ENCODE peak calls at places on chromosomes 3 and 15, in ten cellular contexts. One of them, this sample, is unnamed.

GRCh38 chr3:44992555-44993470 is 16.8 kb downstream of the EXOSC7 start:
- DNase-seq in stimulated activated CD4-positive, alpha-beta T cell treated with anti-CD3 and anti-CD28 coated beads, TNF-alpha, amount 100 ng/mL, for 4 hours: no peak
- DNase-seq in CD4-positive, alpha-beta T cell: no peak
- DNase-seq in myocyte: peak; percentile 40
- DNase-seq in skeletal muscle cell: no peak
- DNase-seq in GM12878: no peak
- DNase-seq in T-helper 1 cell: no peak
- DNase-seq in fibroblast of villous mesenchyme: no peak
- DNase-seq in frontal cortex: no peak
- DNase-seq in activated T-helper 1 cell treated with anti-CD3 and anti-CD28 coated beads, Interleukin-12 subunit alpha, Interleukin-12 subunit beta, Interleukin-2, Interleukin-4 antibody, amounts not matched to agents 30 ng/mL and 10 ng/mL and 1 ng/mL, durations not matched to agents 14 hours and 24 hours and 36 hours: no peak
- DNase-seq in this sample: peak; percentile 34

GRCh38 chr15:78103406-78104118 is 11.2 kb downstream of the SH2D7 start:
- DNase-seq in stimulated activated CD4-positive, alpha-beta T cell treated with anti-CD3 and anti-CD28 coated beads, TNF-alpha, amount 100 ng/mL, for 4 hours: no peak
- DNase-seq in T-helper 1 cell: peak; percentile 24
- DNase-seq in skeletal muscle cell: no peak
- DNase-seq in CD4-positive, alpha-beta T cell: peak; percentile 43
- DNase-seq in frontal cortex: no peak
- DNase-seq in GM12878: peak; percentile 67
- DNase-seq in activated T-helper 1 cell treated with anti-CD3 and anti-CD28 coated beads, Interleukin-12 subunit alpha, Interleukin-12 subunit beta, Interleukin-2, Interleukin-4 antibody, amounts not matched to agents 30 ng/mL and 10 ng/mL and 1 ng/mL, durations not matched to agents 14 hours and 24 hours and 36 hours: peak; percentile 72
- DNase-seq in myocyte: no peak
- DNase-seq in fibroblast of villous mesenchyme: no peak
- DNase-seq in this sample: no peak

GRCh38 chr15:65032823-65033537 is 3.5 kb upstream of the MTFMT start:
- DNase-seq in CD4-positive, alpha-beta T cell: no peak
- DNase-seq in myocyte: peak; percentile 78
- DNase-seq in GM12878: no peak
- DNase-seq in activated T-helper 1 cell treated with anti-CD3 and anti-CD28 coated beads, Interleukin-12 subunit alpha, Interleukin-12 subunit beta, Interleukin-2, Interleukin-4 antibody, amounts not matched to agents 30 ng/mL and 10 ng/mL and 1 ng/mL, durations not matched to agents 14 hours and 24 hours and 36 hours: no peak
- DNase-seq in frontal cortex: no peak
- DNase-seq in skeletal muscle cell: no peak
- DNase-seq in fibroblast of villous mesenchyme: peak; percentile 58
- DNase-seq in T-helper 1 cell: no peak
- DNase-seq in stimulated activated CD4-positive, alpha-beta T cell treated with anti-CD3 and anti-CD28 coated beads, TNF-alpha, amount 100 ng/mL, for 4 hours: no peak
- DNase-seq in this sample: peak; percentile 84

GRCh38 chr3:159196316-159196715 is 394.5 kb downstream of the MFSD1 start:
- DNase-seq in T-helper 1 cell: no peak
- DNase-seq in activated T-helper 1 cell treated with anti-CD3 and anti-CD28 coated beads, Interleukin-12 subunit alpha, Interleukin-12 subunit beta, Interleukin-2, Interleukin-4 antibody, amounts not matched to agents 30 ng/mL and 10 ng/mL and 1 ng/mL, durations not matched to agents 14 hours and 24 hours and 36 hours: no peak
- DNase-seq in myocyte: no peak
- DNase-seq in skeletal muscle cell: peak; percentile 17
- DNase-seq in CD4-positive, alpha-beta T cell: no peak
- DNase-seq in frontal cortex: no peak
- DNase-seq in GM12878: no peak
- DNase-seq in stimulated activated CD4-positive, alpha-beta T cell treated with anti-CD3 and anti-CD28 coated beads, TNF-alpha, amount 100 ng/mL, for 4 hours: no peak
- DNase-seq in fibroblast of villous mesenchyme: no peak
- DNase-seq in this sample: peak; percentile 16

GRCh38 chr3:51682079-51682478 is 11.0 kb downstream of the TEX264 start:
- DNase-seq in fibroblast of villous mesenchyme: peak; percentile 90
- DNase-seq in CD4-positive, alpha-beta T cell: peak; percentile 63
- DNase-seq in myocyte: peak; percentile 90
- DNase-seq in frontal cortex: peak; percentile 77
- DNase-seq in activated T-helper 1 cell treated with anti-CD3 and anti-CD28 coated beads, Interleukin-12 subunit alpha, Interleukin-12 subunit beta, Interleukin-2, Interleukin-4 antibody, amounts not matched to agents 30 ng/mL and 10 ng/mL and 1 ng/mL, durations not matched to agents 14 hours and 24 hours and 36 hours: peak; percentile 77
- DNase-seq in stimulated activated CD4-positive, alpha-beta T cell treated with anti-CD3 and anti-CD28 coated beads, TNF-alpha, amount 100 ng/mL, for 4 hours: no peak
- DNase-seq in T-helper 1 cell: peak; percentile 57
- DNase-seq in GM12878: peak; percentile 81
- DNase-seq in skeletal muscle cell: peak; percentile 66
- DNase-seq in this sample: peak; percentile 81

GRCh38 chr3:180277036-180277435 is 240.3 kb upstream of the PEX5L start:
- DNase-seq in GM12878: no peak
- DNase-seq in skeletal muscle cell: peak; percentile 29
- DNase-seq in activated T-helper 1 cell treated with anti-CD3 and anti-CD28 coated beads, Interleukin-12 subunit alpha, Interleukin-12 subunit beta, Interleukin-2, Interleukin-4 antibody, amounts not matched to agents 30 ng/mL and 10 ng/mL and 1 ng/mL, durations not matched to agents 14 hours and 24 hours and 36 hours: no peak
- DNase-seq in frontal cortex: no peak
- DNase-seq in fibroblast of villous mesenchyme: no peak
- DNase-seq in stimulated activated CD4-positive, alpha-beta T cell treated with anti-CD3 and anti-CD28 coated beads, TNF-alpha, amount 100 ng/mL, for 4 hours: no peak
- DNase-seq in T-helper 1 cell: no peak
- DNase-seq in CD4-positive, alpha-beta T cell: no peak
- DNase-seq in myocyte: no peak
- DNase-seq in this sample: no peak

GRCh38 chr3:50550079-50550736 is 17.3 kb downstream of the C3orf18 start:
- DNase-seq in myocyte: peak; percentile 58
- DNase-seq in stimulated activated CD4-positive, alpha-beta T cell treated with anti-CD3 and anti-CD28 coated beads, TNF-alpha, amount 100 ng/mL, for 4 hours: peak; percentile 46
- DNase-seq in frontal cortex: peak; percentile 76
- DNase-seq in T-helper 1 cell: peak; percentile 21
- DNase-seq in skeletal muscle cell: no peak
- DNase-seq in fibroblast of villous mesenchyme: peak; percentile 34
- DNase-seq in activated T-helper 1 cell treated with anti-CD3 and anti-CD28 coated beads, Interleukin-12 subunit alpha, Interleukin-12 subunit beta, Interleukin-2, Interleukin-4 antibody, amounts not matched to agents 30 ng/mL and 10 ng/mL and 1 ng/mL, durations not matched to agents 14 hours and 24 hours and 36 hours: peak; percentile 49
- DNase-seq in CD4-positive, alpha-beta T cell: peak; percentile 40
- DNase-seq in GM12878: no peak
- DNase-seq in this sample: no peak

GRCh38 chr3:64268926-64269325 is 43.7 kb upstream of the PRICKLE2 start:
- DNase-seq in CD4-positive, alpha-beta T cell: no peak
- DNase-seq in GM12878: no peak
- DNase-seq in stimulated activated CD4-positive, alpha-beta T cell treated with anti-CD3 and anti-CD28 coated beads, TNF-alpha, amount 100 ng/mL, for 4 hours: no peak
- DNase-seq in activated T-helper 1 cell treated with anti-CD3 and anti-CD28 coated beads, Interleukin-12 subunit alpha, Interleukin-12 subunit beta, Interleukin-2, Interleukin-4 antibody, amounts not matched to agents 30 ng/mL and 10 ng/mL and 1 ng/mL, durations not matched to agents 14 hours and 24 hours and 36 hours: no peak
- DNase-seq in T-helper 1 cell: no peak
- DNase-seq in fibroblast of villous mesenchyme: no peak
- DNase-seq in skeletal muscle cell: no peak
- DNase-seq in frontal cortex: no peak
- DNase-seq in myocyte: no peak
- DNase-seq in this sample: no peak

GRCh38 chr3:139309880-139310279 is 33.9 kb upstream of the MRPS22 start:
- DNase-seq in skeletal muscle cell: no peak
- DNase-seq in myocyte: peak; percentile 57
- DNase-seq in activated T-helper 1 cell treated with anti-CD3 and anti-CD28 coated beads, Interleukin-12 subunit alpha, Interleukin-12 subunit beta, Interleukin-2, Interleukin-4 antibody, amounts not matched to agents 30 ng/mL and 10 ng/mL and 1 ng/mL, durations not matched to agents 14 hours and 24 hours and 36 hours: no peak
- DNase-seq in stimulated activated CD4-positive, alpha-beta T cell treated with anti-CD3 and anti-CD28 coated beads, TNF-alpha, amount 100 ng/mL, for 4 hours: no peak
- DNase-seq in T-helper 1 cell: no peak
- DNase-seq in GM12878: no peak
- DNase-seq in fibroblast of villous mesenchyme: peak; percentile 73
- DNase-seq in CD4-positive, alpha-beta T cell: no peak
- DNase-seq in frontal cortex: no peak
- DNase-seq in this sample: peak; percentile 87

GRCh38 chr15:24955549-24955929 is 752 bp downstream of the SNRPN start:
- DNase-seq in fibroblast of villous mesenchyme: no peak
- DNase-seq in CD4-positive, alpha-beta T cell: peak; percentile 4
- DNase-seq in activated T-helper 1 cell treated with anti-CD3 and anti-CD28 coated beads, Interleukin-12 subunit alpha, Interleukin-12 subunit beta, Interleukin-2, Interleukin-4 antibody, amounts not matched to agents 30 ng/mL and 10 ng/mL and 1 ng/mL, durations not matched to agents 14 hours and 24 hours and 36 hours: no peak
- DNase-seq in stimulated activated CD4-positive, alpha-beta T cell treated with anti-CD3 and anti-CD28 coated beads, TNF-alpha, amount 100 ng/mL, for 4 hours: no peak
- DNase-seq in T-helper 1 cell: peak; percentile 10
- DNase-seq in GM12878: no peak
- DNase-seq in myocyte: peak; percentile 3
- DNase-seq in frontal cortex: no peak
- DNase-seq in skeletal muscle cell: no peak
- DNase-seq in this sample: no peak

GRCh38 chr3:177982034-177982433 is 554.2 kb upstream of the KCNMB2 start:
- DNase-seq in fibroblast of villous mesenchyme: no peak
- DNase-seq in activated T-helper 1 cell treated with anti-CD3 and anti-CD28 coated beads, Interleukin-12 subunit alpha, Interleukin-12 subunit beta, Interleukin-2, Interleukin-4 antibody, amounts not matched to agents 30 ng/mL and 10 ng/mL and 1 ng/mL, durations not matched to agents 14 hours and 24 hours and 36 hours: no peak
- DNase-seq in myocyte: no peak
- DNase-seq in T-helper 1 cell: no peak
- DNase-seq in GM12878: no peak
- DNase-seq in skeletal muscle cell: no peak
- DNase-seq in frontal cortex: no peak
- DNase-seq in CD4-positive, alpha-beta T cell: no peak
- DNase-seq in stimulated activated CD4-positive, alpha-beta T cell treated with anti-CD3 and anti-CD28 coated beads, TNF-alpha, amount 100 ng/mL, for 4 hours: no peak
- DNase-seq in this sample: peak; percentile 67

GRCh38 chr3:58171126-58171525 is 39.6 kb downstream of the DNASE1L3 start:
- DNase-seq in myocyte: no peak
- DNase-seq in skeletal muscle cell: no peak
- DNase-seq in GM12878: no peak
- DNase-seq in frontal cortex: no peak
- DNase-seq in fibroblast of villous mesenchyme: no peak
- DNase-seq in T-helper 1 cell: no peak
- DNase-seq in CD4-positive, alpha-beta T cell: no peak
- DNase-seq in stimulated activated CD4-positive, alpha-beta T cell treated with anti-CD3 and anti-CD28 coated beads, TNF-alpha, amount 100 ng/mL, for 4 hours: no peak
- DNase-seq in activated T-helper 1 cell treated with anti-CD3 and anti-CD28 coated beads, Interleukin-12 subunit alpha, Interleukin-12 subunit beta, Interleukin-2, Interleukin-4 antibody, amounts not matched to agents 30 ng/mL and 10 ng/mL and 1 ng/mL, durations not matched to agents 14 hours and 24 hours and 36 hours: no peak
- DNase-seq in this sample: no peak

GRCh38 chr3:47096955-47097354 is 67.0 kb downstream of the SETD2 start:
- DNase-seq in CD4-positive, alpha-beta T cell: no peak
- DNase-seq in GM12878: no peak
- DNase-seq in T-helper 1 cell: no peak
- DNase-seq in myocyte: no peak
- DNase-seq in skeletal muscle cell: peak; percentile 17
- DNase-seq in frontal cortex: no peak
- DNase-seq in activated T-helper 1 cell treated with anti-CD3 and anti-CD28 coated beads, Interleukin-12 subunit alpha, Interleukin-12 subunit beta, Interleukin-2, Interleukin-4 antibody, amounts not matched to agents 30 ng/mL and 10 ng/mL and 1 ng/mL, durations not matched to agents 14 hours and 24 hours and 36 hours: no peak
- DNase-seq in stimulated activated CD4-positive, alpha-beta T cell treated with anti-CD3 and anti-CD28 coated beads, TNF-alpha, amount 100 ng/mL, for 4 hours: no peak
- DNase-seq in fibroblast of villous mesenchyme: peak; percentile 38
- DNase-seq in this sample: peak; percentile 57

GRCh38 chr3:156762631-156763185 is 63.4 kb upstream of the LEKR1 start:
- DNase-seq in skeletal muscle cell: peak; percentile 99
- DNase-seq in frontal cortex: no peak
- DNase-seq in GM12878: no peak
- DNase-seq in myocyte: peak; percentile 88
- DNase-seq in stimulated activated CD4-positive, alpha-beta T cell treated with anti-CD3 and anti-CD28 coated beads, TNF-alpha, amount 100 ng/mL, for 4 hours: no peak
- DNase-seq in CD4-positive, alpha-beta T cell: no peak
- DNase-seq in T-helper 1 cell: no peak
- DNase-seq in activated T-helper 1 cell treated with anti-CD3 and anti-CD28 coated beads, Interleukin-12 subunit alpha, Interleukin-12 subunit beta, Interleukin-2, Interleukin-4 antibody, amounts not matched to agents 30 ng/mL and 10 ng/mL and 1 ng/mL, durations not matched to agents 14 hours and 24 hours and 36 hours: no peak
- DNase-seq in fibroblast of villous mesenchyme: peak; percentile 98
- DNase-seq in this sample: peak; percentile 97

GRCh38 chr3:73520931-73521461 is 103.7 kb downstream of the PDZRN3 start:
- DNase-seq in skeletal muscle cell: peak; percentile 67
- DNase-seq in T-helper 1 cell: no peak
- DNase-seq in fibroblast of villous mesenchyme: no peak
- DNase-seq in GM12878: no peak
- DNase-seq in activated T-helper 1 cell treated with anti-CD3 and anti-CD28 coated beads, Interleukin-12 subunit alpha, Interleukin-12 subunit beta, Interleukin-2, Interleukin-4 antibody, amounts not matched to agents 30 ng/mL and 10 ng/mL and 1 ng/mL, durations not matched to agents 14 hours and 24 hours and 36 hours: no peak
- DNase-seq in CD4-positive, alpha-beta T cell: no peak
- DNase-seq in frontal cortex: no peak
- DNase-seq in stimulated activated CD4-positive, alpha-beta T cell treated with anti-CD3 and anti-CD28 coated beads, TNF-alpha, amount 100 ng/mL, for 4 hours: no peak
- DNase-seq in myocyte: no peak
- DNase-seq in this sample: no peak

GRCh38 chr3:195754141-195754540 is 33.4 kb downstream of the MUC20 start:
- DNase-seq in skeletal muscle cell: no peak
- DNase-seq in activated T-helper 1 cell treated with anti-CD3 and anti-CD28 coated beads, Interleukin-12 subunit alpha, Interleukin-12 subunit beta, Interleukin-2, Interleukin-4 antibody, amounts not matched to agents 30 ng/mL and 10 ng/mL and 1 ng/mL, durations not matched to agents 14 hours and 24 hours and 36 hours: no peak
- DNase-seq in T-helper 1 cell: no peak
- DNase-seq in myocyte: no peak
- DNase-seq in CD4-positive, alpha-beta T cell: no peak
- DNase-seq in stimulated activated CD4-positive, alpha-beta T cell treated with anti-CD3 and anti-CD28 coated beads, TNF-alpha, amount 100 ng/mL, for 4 hours: no peak
- DNase-seq in fibroblast of villous mesenchyme: no peak
- DNase-seq in GM12878: no peak
- DNase-seq in frontal cortex: no peak
- DNase-seq in this sample: no peak

GRCh38 chr15:64775551-64776401 is at the start of gene RBPMS2:
- DNase-seq in skeletal muscle cell: no peak
- DNase-seq in fibroblast of villous mesenchyme: peak; percentile 22
- DNase-seq in GM12878: no peak
- DNase-seq in activated T-helper 1 cell treated with anti-CD3 and anti-CD28 coated beads, Interleukin-12 subunit alpha, Interleukin-12 subunit beta, Interleukin-2, Interleukin-4 antibody, amounts not matched to agents 30 ng/mL and 10 ng/mL and 1 ng/mL, durations not matched to agents 14 hours and 24 hours and 36 hours: no peak
- DNase-seq in stimulated activated CD4-positive, alpha-beta T cell treated with anti-CD3 and anti-CD28 coated beads, TNF-alpha, amount 100 ng/mL, for 4 hours: no peak
- DNase-seq in T-helper 1 cell: no peak
- DNase-seq in CD4-positive, alpha-beta T cell: no peak
- DNase-seq in myocyte: peak; percentile 7
- DNase-seq in frontal cortex: peak; percentile 51
- DNase-seq in this sample: no peak

GRCh38 chr3:10956991-10957390 is 35.6 kb upstream of the SLC6A1 start:
- DNase-seq in CD4-positive, alpha-beta T cell: no peak
- DNase-seq in skeletal muscle cell: no peak
- DNase-seq in fibroblast of villous mesenchyme: no peak
- DNase-seq in T-helper 1 cell: no peak
- DNase-seq in frontal cortex: no peak
- DNase-seq in GM12878: no peak
- DNase-seq in activated T-helper 1 cell treated with anti-CD3 and anti-CD28 coated beads, Interleukin-12 subunit alpha, Interleukin-12 subunit beta, Interleukin-2, Interleukin-4 antibody, amounts not matched to agents 30 ng/mL and 10 ng/mL and 1 ng/mL, durations not matched to agents 14 hours and 24 hours and 36 hours: no peak
- DNase-seq in myocyte: peak; percentile 59
- DNase-seq in stimulated activated CD4-positive, alpha-beta T cell treated with anti-CD3 and anti-CD28 coated beads, TNF-alpha, amount 100 ng/mL, for 4 hours: no peak
- DNase-seq in this sample: peak; percentile 40

GRCh38 chr3:129745253-129745652 is 138.8 kb upstream of the PLXND1 start:
- DNase-seq in stimulated activated CD4-positive, alpha-beta T cell treated with anti-CD3 and anti-CD28 coated beads, TNF-alpha, amount 100 ng/mL, for 4 hours: no peak
- DNase-seq in T-helper 1 cell: no peak
- DNase-seq in fibroblast of villous mesenchyme: peak; percentile 78
- DNase-seq in CD4-positive, alpha-beta T cell: no peak
- DNase-seq in activated T-helper 1 cell treated with anti-CD3 and anti-CD28 coated beads, Interleukin-12 subunit alpha, Interleukin-12 subunit beta, Interleukin-2, Interleukin-4 antibody, amounts not matched to agents 30 ng/mL and 10 ng/mL and 1 ng/mL, durations not matched to agents 14 hours and 24 hours and 36 hours: no peak
- DNase-seq in GM12878: no peak
- DNase-seq in frontal cortex: no peak
- DNase-seq in myocyte: peak; percentile 10
- DNase-seq in skeletal muscle cell: peak; percentile 47
- DNase-seq in this sample: no peak

GRCh38 chr15:69314174-69314573 is 15.5 kb downstream of the PAQR5 start:
- DNase-seq in stimulated activated CD4-positive, alpha-beta T cell treated with anti-CD3 and anti-CD28 coated beads, TNF-alpha, amount 100 ng/mL, for 4 hours: no peak
- DNase-seq in skeletal muscle cell: no peak
- DNase-seq in activated T-helper 1 cell treated with anti-CD3 and anti-CD28 coated beads, Interleukin-12 subunit alpha, Interleukin-12 subunit beta, Interleukin-2, Interleukin-4 antibody, amounts not matched to agents 30 ng/mL and 10 ng/mL and 1 ng/mL, durations not matched to agents 14 hours and 24 hours and 36 hours: no peak
- DNase-seq in frontal cortex: no peak
- DNase-seq in CD4-positive, alpha-beta T cell: no peak
- DNase-seq in GM12878: no peak
- DNase-seq in T-helper 1 cell: no peak
- DNase-seq in myocyte: no peak
- DNase-seq in fibroblast of villous mesenchyme: no peak
- DNase-seq in this sample: no peak

GRCh38 chr15:25690673-25691543 is 172.2 kb downstream of the ATP10A start:
- DNase-seq in activated T-helper 1 cell treated with anti-CD3 and anti-CD28 coated beads, Interleukin-12 subunit alpha, Interleukin-12 subunit beta, Interleukin-2, Interleukin-4 antibody, amounts not matched to agents 30 ng/mL and 10 ng/mL and 1 ng/mL, durations not matched to agents 14 hours and 24 hours and 36 hours: no peak
- DNase-seq in GM12878: no peak
- DNase-seq in CD4-positive, alpha-beta T cell: no peak
- DNase-seq in frontal cortex: no peak
- DNase-seq in fibroblast of villous mesenchyme: no peak
- DNase-seq in skeletal muscle cell: peak; percentile 53
- DNase-seq in stimulated activated CD4-positive, alpha-beta T cell treated with anti-CD3 and anti-CD28 coated beads, TNF-alpha, amount 100 ng/mL, for 4 hours: no peak
- DNase-seq in myocyte: peak; percentile 57
- DNase-seq in T-helper 1 cell: no peak
- DNase-seq in this sample: peak; percentile 66

GRCh38 chr3:148090156-148090555 is 607.5 kb upstream of the AGTR1 start:
- DNase-seq in CD4-positive, alpha-beta T cell: no peak
- DNase-seq in skeletal muscle cell: no peak
- DNase-seq in fibroblast of villous mesenchyme: no peak
- DNase-seq in stimulated activated CD4-positive, alpha-beta T cell treated with anti-CD3 and anti-CD28 coated beads, TNF-alpha, amount 100 ng/mL, for 4 hours: no peak
- DNase-seq in activated T-helper 1 cell treated with anti-CD3 and anti-CD28 coated beads, Interleukin-12 subunit alpha, Interleukin-12 subunit beta, Interleukin-2, Interleukin-4 antibody, amounts not matched to agents 30 ng/mL and 10 ng/mL and 1 ng/mL, durations not matched to agents 14 hours and 24 hours and 36 hours: no peak
- DNase-seq in myocyte: no peak
- DNase-seq in GM12878: no peak
- DNase-seq in T-helper 1 cell: no peak
- DNase-seq in frontal cortex: no peak
- DNase-seq in this sample: no peak

GRCh38 chr15:61396235-61396927 is 167.3 kb upstream of the RORA start:
- DNase-seq in frontal cortex: no peak
- DNase-seq in stimulated activated CD4-positive, alpha-beta T cell treated with anti-CD3 and anti-CD28 coated beads, TNF-alpha, amount 100 ng/mL, for 4 hours: no peak
- DNase-seq in GM12878: no peak
- DNase-seq in skeletal muscle cell: no peak
- DNase-seq in CD4-positive, alpha-beta T cell: no peak
- DNase-seq in T-helper 1 cell: no peak
- DNase-seq in myocyte: no peak
- DNase-seq in activated T-helper 1 cell treated with anti-CD3 and anti-CD28 coated beads, Interleukin-12 subunit alpha, Interleukin-12 subunit beta, Interleukin-2, Interleukin-4 antibody, amounts not matched to agents 30 ng/mL and 10 ng/mL and 1 ng/mL, durations not matched to agents 14 hours and 24 hours and 36 hours: no peak
- DNase-seq in fibroblast of villous mesenchyme: peak; percentile 1
- DNase-seq in this sample: no peak

GRCh38 chr3:33579843-33580242 is 138.2 kb downstream of the CLASP2 start:
- DNase-seq in skeletal muscle cell: no peak
- DNase-seq in fibroblast of villous mesenchyme: no peak
- DNase-seq in CD4-positive, alpha-beta T cell: no peak
- DNase-seq in stimulated activated CD4-positive, alpha-beta T cell treated with anti-CD3 and anti-CD28 coated beads, TNF-alpha, amount 100 ng/mL, for 4 hours: no peak
- DNase-seq in T-helper 1 cell: no peak
- DNase-seq in myocyte: no peak
- DNase-seq in GM12878: no peak
- DNase-seq in activated T-helper 1 cell treated with anti-CD3 and anti-CD28 coated beads, Interleukin-12 subunit alpha, Interleukin-12 subunit beta, Interleukin-2, Interleukin-4 antibody, amounts not matched to agents 30 ng/mL and 10 ng/mL and 1 ng/mL, durations not matched to agents 14 hours and 24 hours and 36 hours: no peak
- DNase-seq in frontal cortex: no peak
- DNase-seq in this sample: no peak

GRCh38 chr3:44885618-44886017 is 11.2 kb downstream of the TGM4 start:
- DNase-seq in frontal cortex: no peak
- DNase-seq in T-helper 1 cell: no peak
- DNase-seq in GM12878: no peak
- DNase-seq in fibroblast of villous mesenchyme: peak; percentile 88
- DNase-seq in skeletal muscle cell: peak; percentile 92
- DNase-seq in myocyte: peak; percentile 91
- DNase-seq in activated T-helper 1 cell treated with anti-CD3 and anti-CD28 coated beads, Interleukin-12 subunit alpha, Interleukin-12 subunit beta, Interleukin-2, Interleukin-4 antibody, amounts not matched to agents 30 ng/mL and 10 ng/mL and 1 ng/mL, durations not matched to agents 14 hours and 24 hours and 36 hours: no peak
- DNase-seq in CD4-positive, alpha-beta T cell: no peak
- DNase-seq in stimulated activated CD4-positive, alpha-beta T cell treated with anti-CD3 and anti-CD28 coated beads, TNF-alpha, amount 100 ng/mL, for 4 hours: no peak
- DNase-seq in this sample: peak; percentile 98

GRCh38 chr3:105944721-105945120 is 75.9 kb upstream of the CBLB start:
- DNase-seq in fibroblast of villous mesenchyme: no peak
- DNase-seq in frontal cortex: no peak
- DNase-seq in T-helper 1 cell: no peak
- DNase-seq in CD4-positive, alpha-beta T cell: no peak
- DNase-seq in GM12878: no peak
- DNase-seq in myocyte: peak; percentile 58
- DNase-seq in stimulated activated CD4-positive, alpha-beta T cell treated with anti-CD3 and anti-CD28 coated beads, TNF-alpha, amount 100 ng/mL, for 4 hours: no peak
- DNase-seq in skeletal muscle cell: peak; percentile 49
- DNase-seq in activated T-helper 1 cell treated with anti-CD3 and anti-CD28 coated beads, Interleukin-12 subunit alpha, Interleukin-12 subunit beta, Interleukin-2, Interleukin-4 antibody, amounts not matched to agents 30 ng/mL and 10 ng/mL and 1 ng/mL, durations not matched to agents 14 hours and 24 hours and 36 hours: no peak
- DNase-seq in this sample: peak; percentile 87

GRCh38 chr3:7821858-7822257 is 679.8 kb upstream of the LMCD1 start:
- DNase-seq in T-helper 1 cell: no peak
- DNase-seq in GM12878: no peak
- DNase-seq in activated T-helper 1 cell treated with anti-CD3 and anti-CD28 coated beads, Interleukin-12 subunit alpha, Interleukin-12 subunit beta, Interleukin-2, Interleukin-4 antibody, amounts not matched to agents 30 ng/mL and 10 ng/mL and 1 ng/mL, durations not matched to agents 14 hours and 24 hours and 36 hours: no peak
- DNase-seq in frontal cortex: no peak
- DNase-seq in skeletal muscle cell: no peak
- DNase-seq in myocyte: no peak
- DNase-seq in CD4-positive, alpha-beta T cell: no peak
- DNase-seq in stimulated activated CD4-positive, alpha-beta T cell treated with anti-CD3 and anti-CD28 coated beads, TNF-alpha, amount 100 ng/mL, for 4 hours: no peak
- DNase-seq in fibroblast of villous mesenchyme: no peak
- DNase-seq in this sample: no peak

GRCh38 chr3:141649871-141650270 is 88.2 kb upstream of the RNF7 start:
- DNase-seq in GM12878: no peak
- DNase-seq in frontal cortex: no peak
- DNase-seq in activated T-helper 1 cell treated with anti-CD3 and anti-CD28 coated beads, Interleukin-12 subunit alpha, Interleukin-12 subunit beta, Interleukin-2, Interleukin-4 antibody, amounts not matched to agents 30 ng/mL and 10 ng/mL and 1 ng/mL, durations not matched to agents 14 hours and 24 hours and 36 hours: no peak
- DNase-seq in CD4-positive, alpha-beta T cell: no peak
- DNase-seq in T-helper 1 cell: no peak
- DNase-seq in stimulated activated CD4-positive, alpha-beta T cell treated with anti-CD3 and anti-CD28 coated beads, TNF-alpha, amount 100 ng/mL, for 4 hours: no peak
- DNase-seq in skeletal muscle cell: no peak
- DNase-seq in fibroblast of villous mesenchyme: no peak
- DNase-seq in myocyte: no peak
- DNase-seq in this sample: no peak

This sample was measured in LHCN-M2.